ENCODE peak calls at places on chromosomes 6 and 20, in eight cellular contexts. One of them, this sample, is unnamed.

GRCh38 chr6:28953039-28953872 is 29.5 kb upstream of the TRIM27 start:
- DNase-seq in activated CD4-positive, alpha-beta T cell treated with anti-CD3 and anti-CD28 coated beads for 4 hours: peak
- DNase-seq in HFFc6: peak
- DNase-seq in AG10803: peak
- DNase-seq in activated effector memory CD4-positive, alpha-beta T cell treated with anti-CD3 and anti-CD28 coated beads, Interleukin-2, amount 50 U/mL, for 16 hours: peak
- DNase-seq in sciatic nerve: no peak
- DNase-seq in neural crest cell: peak
- DNase-seq in SW480: peak
- DNase-seq in this sample: peak

GRCh38 chr6:127858992-127859391 is 41.9 kb downstream of the THEMIS start:
- DNase-seq in activated CD4-positive, alpha-beta T cell treated with anti-CD3 and anti-CD28 coated beads for 4 hours: no peak
- DNase-seq in HFFc6: no peak
- DNase-seq in AG10803: no peak
- DNase-seq in activated effector memory CD4-positive, alpha-beta T cell treated with anti-CD3 and anti-CD28 coated beads, Interleukin-2, amount 50 U/mL, for 16 hours: no peak
- DNase-seq in sciatic nerve: no peak
- DNase-seq in neural crest cell: no peak
- DNase-seq in SW480: no peak
- DNase-seq in this sample: no peak

GRCh38 chr6:10099086-10099499 is 315.8 kb downstream of the TFAP2A start:
- DNase-seq in activated CD4-positive, alpha-beta T cell treated with anti-CD3 and anti-CD28 coated beads for 4 hours: no peak
- DNase-seq in HFFc6: no peak
- DNase-seq in AG10803: no peak
- DNase-seq in activated effector memory CD4-positive, alpha-beta T cell treated with anti-CD3 and anti-CD28 coated beads, Interleukin-2, amount 50 U/mL, for 16 hours: no peak
- DNase-seq in sciatic nerve: no peak
- DNase-seq in neural crest cell: no peak
- DNase-seq in SW480: peak
- DNase-seq in this sample: no peak

GRCh38 chr6:42066156-42066555 is 15.8 kb downstream of the TAF8 start:
- DNase-seq in activated CD4-positive, alpha-beta T cell treated with anti-CD3 and anti-CD28 coated beads for 4 hours: no peak
- DNase-seq in HFFc6: no peak
- DNase-seq in AG10803: no peak
- DNase-seq in activated effector memory CD4-positive, alpha-beta T cell treated with anti-CD3 and anti-CD28 coated beads, Interleukin-2, amount 50 U/mL, for 16 hours: no peak
- DNase-seq in sciatic nerve: no peak
- DNase-seq in neural crest cell: no peak
- DNase-seq in SW480: no peak
- DNase-seq in this sample: no peak

GRCh38 chr6:146870765-146871164 is 272.0 kb downstream of the ADGB start:
- DNase-seq in activated CD4-positive, alpha-beta T cell treated with anti-CD3 and anti-CD28 coated beads for 4 hours: no peak
- DNase-seq in HFFc6: no peak
- DNase-seq in AG10803: no peak
- DNase-seq in activated effector memory CD4-positive, alpha-beta T cell treated with anti-CD3 and anti-CD28 coated beads, Interleukin-2, amount 50 U/mL, for 16 hours: no peak
- DNase-seq in sciatic nerve: no peak
- DNase-seq in neural crest cell: no peak
- DNase-seq in SW480: no peak
- DNase-seq in this sample: no peak

GRCh38 chr6:74798302-74798701 is 407.6 kb downstream of the COL12A1 start:
- DNase-seq in activated CD4-positive, alpha-beta T cell treated with anti-CD3 and anti-CD28 coated beads for 4 hours: no peak
- DNase-seq in HFFc6: no peak
- DNase-seq in AG10803: no peak
- DNase-seq in activated effector memory CD4-positive, alpha-beta T cell treated with anti-CD3 and anti-CD28 coated beads, Interleukin-2, amount 50 U/mL, for 16 hours: no peak
- DNase-seq in sciatic nerve: no peak
- DNase-seq in neural crest cell: no peak
- DNase-seq in SW480: no peak
- DNase-seq in this sample: no peak

GRCh38 chr20:44092551-44093248 is 94.3 kb downstream of the JPH2 start:
- DNase-seq in activated CD4-positive, alpha-beta T cell treated with anti-CD3 and anti-CD28 coated beads for 4 hours: no peak
- DNase-seq in HFFc6: peak
- DNase-seq in AG10803: peak
- DNase-seq in activated effector memory CD4-positive, alpha-beta T cell treated with anti-CD3 and anti-CD28 coated beads, Interleukin-2, amount 50 U/mL, for 16 hours: peak
- DNase-seq in sciatic nerve: peak
- DNase-seq in neural crest cell: peak
- DNase-seq in SW480: peak
- DNase-seq in this sample: no peak

GRCh38 chr6:11822346-11822745 is 43.7 kb upstream of the ADTRP start:
- DNase-seq in activated CD4-positive, alpha-beta T cell treated with anti-CD3 and anti-CD28 coated beads for 4 hours: no peak
- DNase-seq in HFFc6: no peak
- DNase-seq in AG10803: no peak
- DNase-seq in activated effector memory CD4-positive, alpha-beta T cell treated with anti-CD3 and anti-CD28 coated beads, Interleukin-2, amount 50 U/mL, for 16 hours: no peak
- DNase-seq in sciatic nerve: no peak
- DNase-seq in neural crest cell: no peak
- DNase-seq in SW480: no peak
- DNase-seq in this sample: no peak

GRCh38 chr6:37459981-37460800 is 27.2 kb downstream of the CMTR1 start:
- DNase-seq in activated CD4-positive, alpha-beta T cell treated with anti-CD3 and anti-CD28 coated beads for 4 hours: no peak
- DNase-seq in HFFc6: no peak
- DNase-seq in AG10803: no peak
- DNase-seq in activated effector memory CD4-positive, alpha-beta T cell treated with anti-CD3 and anti-CD28 coated beads, Interleukin-2, amount 50 U/mL, for 16 hours: no peak
- DNase-seq in sciatic nerve: no peak
- DNase-seq in neural crest cell: no peak
- DNase-seq in SW480: no peak
- DNase-seq in this sample: no peak

GRCh38 chr6:152993431-152993830 is 9.1 kb downstream of the MTRF1L start:
- DNase-seq in activated CD4-positive, alpha-beta T cell treated with anti-CD3 and anti-CD28 coated beads for 4 hours: no peak
- DNase-seq in HFFc6: no peak
- DNase-seq in AG10803: no peak
- DNase-seq in activated effector memory CD4-positive, alpha-beta T cell treated with anti-CD3 and anti-CD28 coated beads, Interleukin-2, amount 50 U/mL, for 16 hours: no peak
- DNase-seq in sciatic nerve: no peak
- DNase-seq in neural crest cell: no peak
- DNase-seq in SW480: no peak
- DNase-seq in this sample: no peak

GRCh38 chr6:68559716-68560115 is 75.4 kb upstream of the ADGRB3 start:
- DNase-seq in activated CD4-positive, alpha-beta T cell treated with anti-CD3 and anti-CD28 coated beads for 4 hours: no peak
- DNase-seq in HFFc6: no peak
- DNase-seq in AG10803: no peak
- DNase-seq in activated effector memory CD4-positive, alpha-beta T cell treated with anti-CD3 and anti-CD28 coated beads, Interleukin-2, amount 50 U/mL, for 16 hours: no peak
- DNase-seq in sciatic nerve: no peak
- DNase-seq in neural crest cell: peak
- DNase-seq in SW480: no peak
- DNase-seq in this sample: no peak

This sample was measured in activated CD4-positive, CD25-positive, alpha-beta regulatory T cell treated with anti-CD3 and anti-CD28 coated beads, Interleukin-2, amount 50 U/mL, for 16 hours.